ENCODE peak calls at places on chromosome 17, in five cellular contexts. X is HepG2, M is HCT116, D is SK-N-SH, O is GM12878. K is an unnamed sample.

GRCh38 chr17:61387511-61388305 is 11.9 kb upstream of the TBX2 start:
- DNase-seq in O (no peak), D (no peak), X (no peak), M (no peak), K (no peak)

GRCh38 chr17:17751489-17751995 is 70.3 kb downstream of the RAI1 start:
- DNase-seq in M (no peak), O (no peak), D (no peak), X (no peak), K (no peak)

GRCh38 chr17:6162216-6162615 is 92.0 kb downstream of the WSCD1 start:
- DNase-seq in D (no peak), X (no peak), O (no peak), M (no peak), K (peak)

GRCh38 chr17:56679148-56679766 is 85.8 kb downstream of the NOG start:
- DNase-seq in O (no peak), X (peak), M (peak), D (peak), K (no peak)

GRCh38 chr17:3891626-3892094 is 1.2 kb downstream of the CAMKK1 start:
- DNase-seq in X (no peak), M (no peak), D (no peak), O (no peak), K (no peak)

GRCh38 chr17:74295625-74296547 is 21.9 kb downstream of the DNAI2 start:
- DNase-seq in X (no peak), O (no peak), D (no peak), M (no peak), K (no peak)

GRCh38 chr17:45019177-45019711 is 32.2 kb downstream of the DCAKD start:
- DNase-seq in M (no peak), X (no peak), D (peak), O (no peak), K (no peak)

GRCh38 chr17:46898364-46898763 is 24.6 kb upstream of the GOSR2 start:
- DNase-seq in X (no peak), D (no peak), O (no peak), M (no peak), K (no peak)

GRCh38 chr17:57898487-57899311 is 48.9 kb upstream of the MRPS23 start:
- DNase-seq in X (peak), M (no peak), O (no peak), D (peak), K (peak)

GRCh38 chr17:33241390-33241789 is 51.7 kb downstream of the ASIC2 start:
- DNase-seq in X (no peak), O (no peak), D (peak), M (no peak), K (no peak)

DNA sequence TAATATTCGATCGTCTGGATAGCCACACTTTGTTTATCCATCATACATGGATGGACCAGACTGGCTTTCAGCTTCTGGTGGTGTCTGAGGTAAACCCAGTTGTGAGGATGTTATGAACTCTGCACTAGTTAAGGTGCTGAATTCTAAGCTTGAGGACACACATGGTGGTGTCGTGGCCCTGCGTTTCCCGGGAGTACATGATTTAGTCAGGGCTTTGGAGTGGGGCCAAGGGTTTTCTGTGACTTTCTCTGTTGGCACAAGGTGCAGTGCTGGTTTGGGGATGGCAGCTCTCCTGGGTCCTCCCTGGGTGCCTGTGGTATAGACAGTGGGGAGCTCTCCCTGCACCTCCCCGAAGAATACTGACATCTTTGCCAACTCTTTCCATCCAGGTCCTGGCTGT is 116.6 kb downstream of the SPECC1 start:
- DNase-seq in D (no peak), O (no peak), X (no peak), M (no peak), K (no peak)
- TF ChIP-seq CTCF in D (no peak), O (no peak), X (no peak), M (no peak), K (no peak)

GRCh38 chr17:79566251-79566955 is 44.4 kb downstream of the RBFOX3 start:
- DNase-seq in M (no peak), D (no peak), O (no peak), X (no peak), K (no peak)

GRCh38 chr17:79570653-79571052 is 40.2 kb downstream of the RBFOX3 start:
- DNase-seq in X (no peak), D (no peak), M (no peak), O (no peak), K (no peak)

GRCh38 chr17:79565606-79566250 is 45.1 kb downstream of the RBFOX3 start:
- DNase-seq in O (no peak), D (no peak), X (no peak), M (no peak), K (no peak)

GRCh38 chr17:79572136-79572915 is 38.5 kb downstream of the RBFOX3 start:
- DNase-seq in M (no peak), D (no peak), O (no peak), X (no peak), K (no peak)

DNA sequence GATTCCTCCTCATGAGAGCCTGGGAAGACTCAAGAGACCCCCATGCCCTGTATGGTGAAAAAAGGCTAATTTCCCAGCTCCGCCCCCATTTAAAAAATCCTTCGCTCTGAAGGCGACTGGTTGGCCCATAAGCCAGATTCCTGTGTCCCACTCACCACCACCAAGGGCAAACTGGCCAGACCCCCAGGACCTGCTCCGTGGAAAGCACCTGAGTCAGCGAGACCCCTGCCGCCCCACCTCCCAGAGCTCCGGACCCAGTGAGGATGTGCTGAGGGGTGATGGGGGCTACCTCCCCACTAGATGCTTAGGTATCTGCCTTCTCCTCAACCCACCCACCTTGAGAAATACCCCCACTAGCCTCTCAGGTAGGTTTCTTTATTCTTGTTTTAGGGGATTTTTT is 42.2 kb downstream of the RBFOX3 start:
- DNase-seq in O (no peak), D (no peak), M (no peak), X (no peak), K (no peak)
- TF ChIP-seq YY1 in O (no peak), D (no peak), M (no peak), X (no peak), K (no peak)

GRCh38 chr17:78362671-78363070 is 2.8 kb upstream of the SOCS3 start:
- DNase-seq in M (no peak), D (no peak), X (no peak), O (no peak), K (no peak)
- TF ChIP-seq CTCF in M (no peak), D (peak), X (no peak), O (peak), K (peak)

DNA sequence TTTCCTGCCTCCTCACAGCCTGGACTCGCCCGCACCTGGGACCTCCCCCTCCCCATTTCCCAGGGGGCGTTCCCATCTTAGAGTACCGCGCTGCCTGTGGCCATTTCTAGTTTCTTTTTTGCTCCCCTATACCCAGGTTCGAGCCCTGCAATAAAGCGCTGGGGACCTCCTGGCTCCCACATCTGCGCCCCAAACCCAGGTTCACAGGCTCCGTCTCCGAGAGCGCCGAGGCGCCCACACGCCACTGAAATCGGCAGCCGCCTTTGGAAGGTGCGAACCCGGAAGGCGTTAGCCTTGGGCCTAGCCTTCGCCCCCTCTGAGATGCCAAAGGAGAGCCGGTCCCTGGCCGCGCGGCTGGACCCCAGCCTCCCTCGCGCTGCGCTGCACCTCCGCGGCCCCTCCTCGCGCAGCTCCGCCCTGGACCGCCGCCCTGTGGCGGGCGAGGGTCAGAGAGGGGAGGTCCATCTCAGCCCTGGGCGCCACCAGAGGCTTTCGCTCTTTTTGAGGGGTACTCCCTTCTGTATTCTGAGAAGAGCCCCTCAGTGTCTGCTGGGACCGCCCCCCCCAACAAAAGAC is 1.8 kb downstream of the KCNJ12 start:
- DNase-seq in O (no peak), D (peak), X (no peak), M (no peak), K (peak)
- TF ChIP-seq YY1 in O (no peak), D (no peak), X (no peak), M (no peak), K (no peak)

DNA sequence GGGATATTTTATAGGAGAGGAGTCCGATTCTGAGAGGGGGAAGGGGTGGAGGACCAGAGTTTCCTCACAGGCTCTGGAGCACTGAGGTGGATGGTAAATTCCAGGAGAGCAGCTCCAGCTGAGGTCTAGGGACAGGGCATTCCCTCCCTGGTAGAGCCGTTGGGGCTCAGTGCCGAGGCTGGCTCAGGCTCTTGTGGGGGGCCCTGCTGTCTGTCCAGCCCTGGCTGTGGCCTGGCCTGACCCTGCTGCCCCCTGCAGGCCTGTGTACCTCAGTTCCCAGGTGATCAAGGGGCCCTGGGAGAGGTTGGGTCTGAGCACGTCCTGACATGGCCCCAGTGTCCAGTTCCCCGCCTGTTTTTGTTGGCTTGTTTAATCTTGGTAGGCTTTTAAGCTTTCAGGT is 16.8 kb downstream of the ZNF750 start:
- DNase-seq in D (peak), O (no peak), X (peak), M (no peak), K (no peak)
- TF ChIP-seq CTCF in D (peak), O (peak), X (peak), M (no peak), K (peak)

DNA sequence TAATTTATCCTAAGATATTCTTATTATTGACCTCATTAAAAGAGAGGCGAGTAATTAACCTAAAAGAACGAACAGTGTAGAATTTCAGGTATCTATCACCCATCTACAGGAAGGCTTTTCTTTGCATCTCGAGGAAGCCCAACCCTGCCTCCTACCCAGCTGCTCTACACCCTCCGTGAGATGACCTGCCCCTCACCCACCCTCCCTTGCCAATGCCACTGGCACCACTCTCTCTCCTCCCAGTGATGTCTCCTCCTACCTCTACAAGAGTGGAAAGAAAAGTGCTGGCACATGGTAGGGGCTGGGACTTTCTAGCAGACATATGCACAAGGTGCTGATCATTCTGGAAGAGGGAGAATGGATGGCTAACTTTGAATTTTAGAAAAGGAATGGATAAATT is 22.9 kb upstream of the FOXJ1 start:
- DNase-seq in D (no peak), O (no peak), M (no peak), X (no peak), K (no peak)
- TF ChIP-seq YY1 in D (no peak), O (no peak), M (no peak), X (no peak), K (no peak)

DNA sequence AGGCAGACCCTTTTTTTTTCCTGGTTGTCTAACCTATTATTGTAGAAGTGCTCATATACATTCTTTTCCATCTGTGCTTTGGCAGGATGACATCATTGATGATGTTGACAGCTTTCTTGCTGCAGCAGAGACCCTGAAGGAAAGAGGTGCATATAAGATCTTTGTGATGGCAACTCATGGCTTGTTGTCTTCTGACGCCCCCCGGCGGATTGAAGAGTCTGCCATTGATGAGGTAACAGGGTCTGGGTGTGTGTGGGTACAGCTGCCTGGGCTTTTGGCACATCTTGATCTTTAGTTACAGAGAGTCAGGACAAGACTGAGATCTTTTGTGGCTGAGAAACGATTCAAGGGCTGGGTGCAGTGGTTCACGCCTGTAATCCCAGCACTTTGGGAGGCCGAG is 23.2 kb upstream of the SLC5A10 start:
- DNase-seq in D (no peak), M (no peak), O (no peak), X (no peak), K (no peak)
- TF ChIP-seq CTCF in D (no peak), M (no peak), O (no peak), X (no peak), K (peak)

DNA sequence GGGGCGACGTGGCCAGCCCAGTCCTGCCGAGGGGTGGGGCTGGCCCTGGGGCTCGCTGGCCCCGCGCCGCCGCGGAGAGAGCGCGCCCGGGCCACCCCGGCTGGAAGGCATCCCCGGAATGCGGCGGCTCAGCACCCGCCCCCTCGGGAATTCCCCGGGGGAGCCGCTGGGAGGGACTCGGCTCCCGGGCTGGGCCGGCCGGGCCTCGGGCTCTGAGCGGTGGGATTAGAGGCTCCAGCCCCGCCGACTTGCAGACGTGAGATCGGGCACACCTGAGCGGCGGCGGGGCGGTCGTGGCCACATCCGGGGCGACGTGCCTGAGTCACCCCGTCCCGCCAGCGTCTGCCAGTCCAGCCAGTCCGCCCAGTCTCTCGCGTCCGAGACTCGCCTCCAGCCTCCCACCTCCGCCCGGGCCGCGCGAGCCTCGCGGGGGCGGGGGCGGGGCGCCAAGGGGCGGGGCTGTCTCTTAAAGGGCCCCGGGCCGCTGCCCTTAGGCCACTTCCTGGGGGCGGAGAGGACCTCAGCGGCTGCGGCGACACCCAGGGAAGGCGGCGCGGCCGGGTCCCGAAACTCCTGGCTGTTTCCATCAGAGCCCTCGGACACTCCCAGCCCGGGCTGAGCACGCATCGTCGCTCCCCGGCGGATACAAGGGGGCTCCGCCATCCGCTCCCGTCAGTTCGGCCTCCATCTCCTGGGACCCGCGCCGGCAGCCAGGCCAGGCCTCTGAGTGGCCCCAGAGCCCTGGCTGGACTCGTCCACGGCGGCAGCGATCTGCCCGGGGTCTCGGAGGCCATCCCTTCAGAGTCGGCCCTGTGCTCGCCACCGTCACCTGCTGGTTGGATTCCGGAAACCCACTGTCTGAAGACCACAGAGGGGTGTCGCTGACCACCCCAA is at the start of gene KCTD11:
- DNase-seq in O (no peak), D (peak), M (peak), X (peak), K (peak)
- TF ChIP-seq YY1 in O (no peak), D (peak), M (peak), X (peak), K (no peak)

K was measured in H1.